ENCODE peak calls at places on chromosome 17, in four cellular contexts. Z, J, O and V are unnamed samples. For H3K4me1, the result is how much of the 10 kb centered on the place peaks cover.

GRCh38 chr17:1431631-1432104 is 24.4 kb downstream of the CRK start:
- DNase-seq in J (no peak), Z (no peak), O (no peak), V (no peak)

GRCh38 chr17:41617698-41618097 is 5.1 kb upstream of the KRT16 start:
- DNase-seq in Z (no peak), J (peak), O (no peak), V (no peak)

GRCh38 chr17:1890758-1891450 is 61.1 kb downstream of the RPA1 start:
- DNase-seq in Z (no peak), J (no peak), O (no peak), V (no peak)

GRCh38 chr17:83162035-83162745 is 82.8 kb downstream of the METRNL start:
- DNase-seq in O (no peak), J (peak), Z (no peak), V (no peak)

GRCh38 chr17:40333781-40334453 is 24.9 kb downstream of the RARA start:
- DNase-seq in O (no peak), Z (no peak), J (no peak), V (no peak)

GRCh38 chr17:20961551-20961950 is 81.3 kb downstream of the USP22 start:
- DNase-seq in O (no peak), J (no peak), Z (no peak), V (no peak)

GRCh38 chr17:12438813-12439586 is 226.7 kb upstream of the MYOCD start:
- DNase-seq in J (no peak), O (no peak), Z (no peak), V (no peak)

GRCh38 chr17:28916302-28916934 is 13.5 kb upstream of the DHRS13 start:
- DNase-seq in O (no peak), Z (peak), J (no peak), V (peak)

GRCh38 chr17:79987187-79987889 is 48.3 kb downstream of the TBC1D16 start:
- DNase-seq in O (no peak), J (peak), Z (no peak), V (no peak)

GRCh38 chr17:78940708-78941107 is 15.5 kb upstream of the TIMP2 start:
- DNase-seq in Z (peak), J (no peak), O (no peak), V (no peak)

GRCh38 chr17:47873200-47874090 is 22.5 kb upstream of the SP6 start:
- DNase-seq in J (no peak), Z (no peak), O (no peak), V (no peak)

GRCh38 chr17:21029032-21029431 is 13.8 kb downstream of the USP22 start:
- DNase-seq in J (no peak), O (no peak), Z (peak), V (peak)

GRCh38 chr17:48575066-48575582 is 3.0 kb downstream of the HOXB4 start:
- DNase-seq in Z (no peak), O (no peak), J (no peak), V (no peak)

GRCh38 chr17:2218426-2218825 is 85.2 kb downstream of the SMG6 start:
- DNase-seq in J (no peak), Z (no peak), O (no peak), V (no peak)

GRCh38 chr17:16512011-16512410 is 20.0 kb upstream of the LRRC75A start:
- DNase-seq in Z (no peak), J (no peak), O (no peak), V (no peak)

GRCh38 chr17:17972952-17973254 is 241 bp downstream of the DRC3 start:
- DNase-seq in Z (no peak), O (no peak), J (no peak), V (no peak)

GRCh38 chr17:17972126-17972951 is at the start of the genes DRC3 and TOM1L2:
- DNase-seq in J (peak), Z (peak), O (peak), V (peak)

GRCh38 chr17:17966399-17966798 is 5.8 kb downstream of the TOM1L2 start:
- DNase-seq in O (no peak), J (no peak), Z (no peak), V (no peak)

GRCh38 chr17:17971431-17972125 is 622 bp downstream of the TOM1L2 start:
- DNase-seq in Z (peak), J (peak), O (peak), V (peak)

GRCh38 chr17:17970699-17971430 is 1.3 kb downstream of the TOM1L2 start:
- DNase-seq in O (no peak), Z (no peak), J (no peak), V (no peak)
- H3K4me3 ChIP-seq in O (no peak), Z (peak), J (peak), V (peak)

DNA sequence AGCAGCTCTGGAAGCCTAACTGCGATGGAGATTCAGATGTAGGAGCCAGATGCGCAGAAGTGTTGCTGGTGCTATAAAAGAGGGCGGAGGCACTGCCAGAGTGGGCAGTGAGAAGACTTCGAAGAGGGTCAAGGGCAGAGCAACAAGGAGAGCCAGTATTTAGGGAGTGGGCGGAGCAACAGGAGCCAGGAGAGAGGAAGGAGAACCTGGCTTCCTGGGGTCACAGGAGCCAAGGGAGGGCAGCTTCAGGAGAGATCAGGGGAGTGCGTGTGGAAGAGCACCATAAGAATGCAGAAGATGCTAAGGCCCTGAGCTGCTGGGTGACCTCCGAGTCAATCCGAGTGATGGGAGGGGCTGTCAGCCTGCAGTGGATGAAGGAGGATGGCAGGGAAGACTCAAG is 14.4 kb upstream of the MRPS23 start:
- DNase-seq in O (no peak), Z (no peak), J (no peak), V (no peak)
- H3K4me1 ChIP-seq in O (under half), Z (half or more), J (half or more), V (under half)

DNA sequence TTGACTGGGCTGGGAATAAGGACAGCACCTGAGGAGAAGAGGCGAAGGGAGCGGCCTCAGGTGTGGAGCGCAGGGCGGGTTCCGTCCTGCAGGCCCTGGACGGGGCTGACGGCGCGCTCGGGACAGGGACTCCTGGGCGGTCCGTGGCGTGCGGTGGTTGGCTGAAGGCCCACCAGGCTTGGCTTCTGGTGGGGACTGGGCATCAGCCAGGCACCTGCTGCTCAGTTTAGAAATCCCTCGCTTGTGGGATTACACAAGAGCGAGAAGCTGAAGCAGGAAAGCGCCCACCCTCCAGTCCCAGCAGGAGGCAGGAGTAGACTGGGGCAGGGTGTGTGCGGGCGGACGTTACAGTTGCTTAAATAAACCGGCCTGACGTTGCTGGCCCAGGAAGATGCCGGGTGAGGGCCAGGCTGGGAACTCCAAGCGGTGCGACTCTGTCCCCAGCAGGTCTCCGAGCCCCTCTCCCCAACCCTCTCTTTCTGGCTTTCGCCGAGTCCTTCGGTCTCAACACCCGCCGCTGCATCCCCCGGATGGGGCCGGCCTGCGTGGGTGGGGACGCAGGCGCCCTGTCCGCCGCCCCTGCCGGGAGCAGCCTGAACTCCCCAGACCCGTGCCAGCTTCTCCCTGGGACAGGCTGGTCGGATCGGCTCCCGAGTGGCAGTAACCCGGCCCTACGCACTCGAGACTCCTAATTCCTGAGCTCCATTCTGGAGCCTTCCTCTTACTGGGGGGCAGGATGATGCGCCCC is 639 bp downstream of the MIF4GD start:
- DNase-seq in J (peak), O (peak), Z (peak), V (peak)
- TF ChIP-seq POLR2A in J (peak), O (peak), Z (peak), V (peak)

GRCh38 chr17:76076765-76077581 is 2.0 kb upstream of the ZACN start:
- DNase-seq in O (no peak), J (no peak), Z (no peak), V (no peak)
- H3K4me3 ChIP-seq in O (no peak), J (no peak), Z (no peak), V (no peak)

GRCh38 chr17:31313982-31314787 is at the start of gene EVI2B:
- DNase-seq in J (no peak), O (no peak), Z (peak), V (no peak)
- H3K4me1 ChIP-seq in J (under half), O (under half), Z (under half), V (under half)